ENCODE peak calls at places on chromosome 3, in six cellular contexts. One of them, this sample, is unnamed.

GRCh38 chr3:70982700-70983140 is 600.8 kb downstream of the FOXP1 start:
- DNase-seq in NCI-H748 treated with DMSO at 0.1 percent for 48 hours: peak
- DNase-seq in SW480: peak
- DNase-seq in retinal pigment epithelial cell: peak
- DNase-seq in activated T-helper 1 cell treated with Interleukin-2 at 50 U/mL for 16 hours: no peak
- DNase-seq in right atrium auricular region: peak
- DNase-seq in this sample: no peak

GRCh38 chr3:126476166-126476975 is 680 bp upstream of the ZXDC start:
- DNase-seq in SW480: peak
- DNase-seq in right atrium auricular region: peak
- DNase-seq in activated T-helper 1 cell treated with Interleukin-2 at 50 U/mL for 16 hours: no peak
- DNase-seq in NCI-H748 treated with DMSO at 0.1 percent for 48 hours: peak
- DNase-seq in retinal pigment epithelial cell: no peak
- DNase-seq in this sample: no peak

GRCh38 chr3:194089357-194090177 is 46.4 kb upstream of the HES1 start:
- DNase-seq in SW480: peak
- DNase-seq in activated T-helper 1 cell treated with Interleukin-2 at 50 U/mL for 16 hours: no peak
- DNase-seq in right atrium auricular region: peak
- DNase-seq in NCI-H748 treated with DMSO at 0.1 percent for 48 hours: no peak
- DNase-seq in retinal pigment epithelial cell: peak
- DNase-seq in this sample: no peak

GRCh38 chr3:101813817-101814440 is 34.9 kb downstream of the NXPE3 start:
- DNase-seq in activated T-helper 1 cell treated with Interleukin-2 at 50 U/mL for 16 hours: no peak
- DNase-seq in right atrium auricular region: no peak
- DNase-seq in SW480: peak
- DNase-seq in retinal pigment epithelial cell: no peak
- DNase-seq in NCI-H748 treated with DMSO at 0.1 percent for 48 hours: no peak
- DNase-seq in this sample: no peak

GRCh38 chr3:39192490-39193092 is at the start of gene XIRP1:
- DNase-seq in NCI-H748 treated with DMSO at 0.1 percent for 48 hours: no peak
- DNase-seq in SW480: no peak
- DNase-seq in retinal pigment epithelial cell: no peak
- DNase-seq in activated T-helper 1 cell treated with Interleukin-2 at 50 U/mL for 16 hours: no peak
- DNase-seq in right atrium auricular region: no peak
- DNase-seq in this sample: no peak

GRCh38 chr3:194031867-194032635 is 103.9 kb upstream of the HES1 start:
- DNase-seq in NCI-H748 treated with DMSO at 0.1 percent for 48 hours: no peak
- DNase-seq in retinal pigment epithelial cell: no peak
- DNase-seq in right atrium auricular region: no peak
- DNase-seq in SW480: peak
- DNase-seq in activated T-helper 1 cell treated with Interleukin-2 at 50 U/mL for 16 hours: no peak
- DNase-seq in this sample: no peak

GRCh38 chr3:168534761-168535160 is 439.0 kb upstream of the GOLIM4 start:
- DNase-seq in activated T-helper 1 cell treated with Interleukin-2 at 50 U/mL for 16 hours: no peak
- DNase-seq in SW480: no peak
- DNase-seq in right atrium auricular region: no peak
- DNase-seq in NCI-H748 treated with DMSO at 0.1 percent for 48 hours: no peak
- DNase-seq in retinal pigment epithelial cell: no peak
- DNase-seq in this sample: no peak

GRCh38 chr3:108089544-108089943 is 1.3 kb downstream of the CD47 start:
- DNase-seq in activated T-helper 1 cell treated with Interleukin-2 at 50 U/mL for 16 hours: no peak
- DNase-seq in right atrium auricular region: no peak
- DNase-seq in NCI-H748 treated with DMSO at 0.1 percent for 48 hours: peak
- DNase-seq in SW480: no peak
- DNase-seq in retinal pigment epithelial cell: no peak
- DNase-seq in this sample: no peak

GRCh38 chr3:189500299-189500698 is 130.9 kb upstream of the TP63 start:
- DNase-seq in retinal pigment epithelial cell: no peak
- DNase-seq in right atrium auricular region: no peak
- DNase-seq in SW480: no peak
- DNase-seq in NCI-H748 treated with DMSO at 0.1 percent for 48 hours: no peak
- DNase-seq in activated T-helper 1 cell treated with Interleukin-2 at 50 U/mL for 16 hours: no peak
- DNase-seq in this sample: no peak

GRCh38 chr3:141393151-141394076 is 25.1 kb downstream of the ZBTB38 start:
- DNase-seq in activated T-helper 1 cell treated with Interleukin-2 at 50 U/mL for 16 hours: no peak
- DNase-seq in retinal pigment epithelial cell: no peak
- DNase-seq in right atrium auricular region: no peak
- DNase-seq in SW480: no peak
- DNase-seq in NCI-H748 treated with DMSO at 0.1 percent for 48 hours: no peak
- DNase-seq in this sample: no peak

GRCh38 chr3:52439426-52440248 is 5.3 kb downstream of the SEMA3G start:
- DNase-seq in right atrium auricular region: no peak
- DNase-seq in NCI-H748 treated with DMSO at 0.1 percent for 48 hours: no peak
- DNase-seq in retinal pigment epithelial cell: no peak
- DNase-seq in SW480: no peak
- DNase-seq in activated T-helper 1 cell treated with Interleukin-2 at 50 U/mL for 16 hours: no peak
- DNase-seq in this sample: no peak

GRCh38 chr3:17915341-17915740 is 172.9 kb upstream of the TBC1D5 start:
- DNase-seq in NCI-H748 treated with DMSO at 0.1 percent for 48 hours: no peak
- DNase-seq in SW480: peak
- DNase-seq in right atrium auricular region: no peak
- DNase-seq in retinal pigment epithelial cell: no peak
- DNase-seq in activated T-helper 1 cell treated with Interleukin-2 at 50 U/mL for 16 hours: no peak
- DNase-seq in this sample: no peak

GRCh38 chr3:17686613-17687012 is 55.8 kb downstream of the TBC1D5 start:
- DNase-seq in retinal pigment epithelial cell: no peak
- DNase-seq in NCI-H748 treated with DMSO at 0.1 percent for 48 hours: no peak
- DNase-seq in activated T-helper 1 cell treated with Interleukin-2 at 50 U/mL for 16 hours: no peak
- DNase-seq in SW480: peak
- DNase-seq in right atrium auricular region: no peak
- DNase-seq in this sample: no peak

GRCh38 chr3:188006726-188007393 is 147.1 kb upstream of the LPP start:
- DNase-seq in NCI-H748 treated with DMSO at 0.1 percent for 48 hours: no peak
- DNase-seq in activated T-helper 1 cell treated with Interleukin-2 at 50 U/mL for 16 hours: no peak
- DNase-seq in SW480: no peak
- DNase-seq in right atrium auricular region: no peak
- DNase-seq in retinal pigment epithelial cell: no peak
- DNase-seq in this sample: no peak

GRCh38 chr3:168655591-168655990 is 559.9 kb upstream of the GOLIM4 start:
- DNase-seq in SW480: no peak
- DNase-seq in activated T-helper 1 cell treated with Interleukin-2 at 50 U/mL for 16 hours: no peak
- DNase-seq in NCI-H748 treated with DMSO at 0.1 percent for 48 hours: no peak
- DNase-seq in right atrium auricular region: no peak
- DNase-seq in retinal pigment epithelial cell: no peak
- DNase-seq in this sample: no peak

GRCh38 chr3:11634081-11634635 is 9.6 kb downstream of the VGLL4 start:
- DNase-seq in NCI-H748 treated with DMSO at 0.1 percent for 48 hours: no peak
- DNase-seq in right atrium auricular region: no peak
- DNase-seq in SW480: no peak
- DNase-seq in retinal pigment epithelial cell: no peak
- DNase-seq in activated T-helper 1 cell treated with Interleukin-2 at 50 U/mL for 16 hours: no peak
- DNase-seq in this sample: no peak

This sample was measured in activated CD8-positive, alpha-beta memory T cell treated with anti-CD3 and anti-CD28 coated beads for 1 hour.